ENCODE peak calls at places on chromosomes 13 and 19, in seven cellular contexts. E is fibroblast of lung, H is fibroblast of the aortic adventitia, S is IMR-90, T is body of pancreas, I is astrocyte of the spinal cord, N is lung. Q is an unnamed sample.

GRCh38 chr19:10392120-10392519 is 11.2 kb downstream of the CDC37 start:
- DNase-seq in E (no peak), H (no peak), S (no peak), T (no peak), I (no peak), N (no peak), Q (no peak)

GRCh38 chr19:15264061-15264932 is 32.0 kb upstream of the EPHX3 start:
- DNase-seq in E (peak), H (peak), S (peak), T (peak), I (peak), N (peak), Q (no peak)

GRCh38 chr19:10006335-10006708 is 4.0 kb downstream of the COL5A3 start:
- DNase-seq in E (peak), H (peak), S (peak), T (peak), I (peak), N (no peak), Q (no peak)

GRCh38 chr13:39148513-39148961 is 110.3 kb downstream of the NHLRC3 start:
- DNase-seq in E (peak), H (peak), S (no peak), T (peak), I (peak), N (no peak), Q (no peak)

GRCh38 chr19:56476671-56477428 is at the start of gene ZNF667:
- DNase-seq in E (peak), H (peak), S (peak), T (peak), I (peak), N (no peak), Q (peak)

GRCh38 chr19:39473443-39473960 is 7.1 kb upstream of the TIMM50 start:
- DNase-seq in E (no peak), H (no peak), S (no peak), T (no peak), I (no peak), N (no peak), Q (no peak)

GRCh38 chr19:18802354-18802753 is 11.2 kb upstream of the COMP start:
- DNase-seq in E (no peak), H (no peak), S (no peak), T (no peak), I (no peak), N (no peak), Q (no peak)

GRCh38 chr19:36745870-36746269 is 26.7 kb downstream of the ZNF850 start:
- DNase-seq in E (no peak), H (no peak), S (no peak), T (no peak), I (no peak), N (no peak), Q (no peak)

GRCh38 chr19:27744926-27745844 is 1467.8 kb downstream of the UQCRFS1 start:
- DNase-seq in E (no peak), H (no peak), S (no peak), T (no peak), I (peak), N (peak), Q (no peak)

GRCh38 chr13:113291129-113291528 is 5.9 kb upstream of the LAMP1 start:
- DNase-seq in E (no peak), H (no peak), S (no peak), T (no peak), I (no peak), N (no peak), Q (no peak)

GRCh38 chr13:35690546-35690945 is 214.1 kb upstream of the MAB21L1 start:
- DNase-seq in E (peak), H (peak), S (peak), T (no peak), I (peak), N (no peak), Q (no peak)

GRCh38 chr13:112561478-112561877 is 26.5 kb downstream of the TUBGCP3 start:
- DNase-seq in E (no peak), H (no peak), S (no peak), T (no peak), I (no peak), N (no peak), Q (no peak)

GRCh38 chr13:46795321-46795720 is 1.6 kb downstream of the ESD start:
- DNase-seq in E (no peak), H (no peak), S (no peak), T (no peak), I (no peak), N (no peak), Q (no peak)

GRCh38 chr19:42477117-42477516 is 34.4 kb upstream of the CXCL17 start:
- DNase-seq in E (no peak), H (no peak), S (no peak), T (no peak), I (no peak), N (no peak), Q (no peak)

GRCh38 chr19:56947206-56947605 is 106.7 kb upstream of the PEG3 start:
- DNase-seq in E (no peak), H (no peak), S (no peak), T (no peak), I (no peak), N (no peak), Q (no peak)

GRCh38 chr13:30859326-30859725 is 46.7 kb upstream of the MEDAG start:
- DNase-seq in E (no peak), H (no peak), S (no peak), T (no peak), I (peak), N (no peak), Q (no peak)

GRCh38 chr19:53086949-53087348 is 16.3 kb downstream of the ZNF160 start:
- DNase-seq in E (no peak), H (peak), S (peak), T (peak), I (peak), N (no peak), Q (peak)

GRCh38 chr13:47420568-47420967 is 523.7 kb upstream of the HTR2A start:
- DNase-seq in E (peak), H (no peak), S (peak), T (no peak), I (no peak), N (no peak), Q (no peak)

GRCh38 chr13:64925284-64925683 is 2304.9 kb downstream of the PCDH9 start:
- DNase-seq in E (peak), H (peak), S (peak), T (no peak), I (peak), N (no peak), Q (no peak)

GRCh38 chr13:97905517-97905916 is 48.0 kb upstream of the IPO5 start:
- DNase-seq in E (no peak), H (peak), S (no peak), T (no peak), I (no peak), N (no peak), Q (no peak)

GRCh38 chr13:77519808-77520207 is 15.7 kb upstream of the SCEL start:
- DNase-seq in E (no peak), H (peak), S (no peak), T (no peak), I (no peak), N (no peak), Q (no peak)

GRCh38 chr13:110885966-110886365 is 28.9 kb downstream of the ANKRD10 start:
- DNase-seq in E (no peak), H (no peak), S (no peak), T (no peak), I (no peak), N (no peak), Q (no peak)

GRCh38 chr13:27043013-27043412 is 128.6 kb downstream of the USP12 start:
- DNase-seq in E (peak), H (peak), S (peak), T (peak), I (peak), N (peak), Q (peak)

GRCh38 chr13:36548129-36548528 is 115.8 kb downstream of the CCNA1 start:
- DNase-seq in E (no peak), H (no peak), S (no peak), T (no peak), I (no peak), N (no peak), Q (no peak)

GRCh38 chr13:30156270-30156669 is 151.1 kb downstream of the KATNAL1 start:
- DNase-seq in E (no peak), H (no peak), S (peak), T (no peak), I (no peak), N (no peak), Q (no peak)

GRCh38 chr19:2259331-2259730 is 3.1 kb upstream of the JSRP1 start:
- DNase-seq in E (no peak), H (no peak), S (peak), T (no peak), I (no peak), N (no peak), Q (no peak)
- H3K4me3 ChIP-seq in E (no peak), H (no peak), S (no peak), T (no peak), I (no peak), N (no peak), Q (no peak)

GRCh38 chr19:29779921-29780320 is 31.9 kb upstream of the CCNE1 start:
- DNase-seq in E (no peak), H (no peak), S (no peak), T (no peak), I (no peak), N (no peak), Q (no peak)
- TF ChIP-seq CTCF in E (no peak), H (no peak), S (no peak), T (no peak), I (no peak), N (no peak), Q (no peak)

DNA sequence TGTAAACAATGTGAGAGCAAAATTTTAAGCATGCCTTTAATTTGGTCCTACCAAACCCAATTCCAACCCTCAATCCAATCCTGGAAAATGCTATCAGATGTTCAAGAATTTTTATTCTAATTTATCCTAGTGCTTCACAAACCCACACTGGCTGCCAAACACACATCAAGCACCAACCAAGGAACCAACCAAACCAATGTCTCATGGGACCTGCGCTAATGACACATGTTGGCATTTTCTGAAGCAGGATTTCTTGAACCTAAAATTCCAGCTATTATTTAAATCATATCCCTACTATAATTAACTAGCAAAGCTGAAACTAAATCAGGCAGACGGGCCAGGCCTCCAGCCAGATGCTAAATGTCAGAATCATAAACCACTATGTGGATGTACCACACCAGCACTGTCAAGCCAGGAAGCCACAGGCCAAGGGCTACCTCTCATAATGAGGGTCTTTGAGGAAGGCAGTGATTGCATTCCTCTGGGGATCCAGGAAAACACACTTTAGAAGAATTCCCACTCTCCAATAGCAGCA is 5.8 kb downstream of the LATS2 start:
- DNase-seq in E (no peak), H (no peak), S (no peak), T (no peak), I (no peak), N (no peak), Q (no peak)
- H3K4me3 ChIP-seq in E (no peak), H (no peak), S (no peak), T (no peak), I (no peak), N (no peak), Q (no peak)

DNA sequence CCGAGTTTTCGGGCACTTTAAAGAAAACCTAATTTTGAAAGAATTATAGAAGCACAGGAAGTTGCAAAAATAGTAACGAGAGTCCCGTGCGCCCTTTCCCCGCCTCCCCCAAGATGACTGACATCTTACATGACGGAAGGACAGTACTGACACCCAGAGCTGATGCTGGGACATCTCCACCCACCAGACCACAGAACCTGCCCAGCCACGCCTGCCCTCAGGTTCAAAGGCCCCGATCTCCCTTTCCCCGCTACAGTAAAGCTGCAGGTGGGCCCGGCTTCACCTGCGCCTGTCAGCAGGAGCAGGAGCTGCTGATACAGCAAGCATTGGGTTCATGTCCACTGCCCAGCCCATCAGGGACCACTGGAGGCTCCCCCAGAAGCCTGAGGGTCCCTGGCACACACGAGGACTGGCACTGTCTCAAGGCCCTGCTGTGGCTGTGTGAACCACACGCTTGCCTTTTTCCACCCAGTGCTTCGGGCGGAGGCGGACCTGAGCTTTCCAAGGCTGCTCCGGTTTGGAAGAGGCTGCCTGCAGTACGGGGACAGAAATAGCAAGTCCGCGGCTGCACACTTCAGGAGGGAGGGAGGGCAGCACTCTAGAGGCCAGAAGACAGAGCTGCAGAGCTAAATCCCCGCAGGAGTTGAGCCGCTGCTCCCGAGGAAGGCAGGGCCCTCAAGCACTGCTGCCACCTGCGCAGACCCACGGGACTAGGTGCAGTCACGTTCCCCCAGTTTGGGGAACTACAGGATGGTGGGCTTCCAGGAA is 8.7 kb downstream of the MAP2K2 start:
- DNase-seq in E (no peak), H (no peak), S (no peak), T (no peak), I (no peak), N (no peak), Q (no peak)
- TF ChIP-seq CTCF in E (no peak), H (no peak), S (no peak), T (no peak), I (no peak), N (no peak), Q (no peak)

GRCh38 chr19:7863971-7864718 is 10.0 kb downstream of the PRR36 start:
- DNase-seq in E (no peak), H (no peak), S (no peak), T (no peak), I (no peak), N (no peak), Q (no peak)

GRCh38 chr19:7861619-7862412 is 12.4 kb downstream of the PRR36 start:
- DNase-seq in E (no peak), H (no peak), S (no peak), T (no peak), I (no peak), N (no peak), Q (no peak)

GRCh38 chr19:7860902-7861618 is 13.1 kb downstream of the PRR36 start:
- DNase-seq in E (no peak), H (no peak), S (no peak), T (no peak), I (no peak), N (no peak), Q (no peak)

GRCh38 chr19:7863157-7863970 is 10.8 kb downstream of the PRR36 start:
- DNase-seq in E (no peak), H (no peak), S (no peak), T (no peak), I (no peak), N (no peak), Q (no peak)

GRCh38 chr19:7862413-7862951 is 11.7 kb downstream of the PRR36 start:
- DNase-seq in E (peak), H (no peak), S (peak), T (peak), I (peak), N (peak), Q (no peak)
- H3K4me3 ChIP-seq in E (no peak), H (no peak), S (peak), T (no peak), I (no peak), N (no peak), Q (no peak)

DNA sequence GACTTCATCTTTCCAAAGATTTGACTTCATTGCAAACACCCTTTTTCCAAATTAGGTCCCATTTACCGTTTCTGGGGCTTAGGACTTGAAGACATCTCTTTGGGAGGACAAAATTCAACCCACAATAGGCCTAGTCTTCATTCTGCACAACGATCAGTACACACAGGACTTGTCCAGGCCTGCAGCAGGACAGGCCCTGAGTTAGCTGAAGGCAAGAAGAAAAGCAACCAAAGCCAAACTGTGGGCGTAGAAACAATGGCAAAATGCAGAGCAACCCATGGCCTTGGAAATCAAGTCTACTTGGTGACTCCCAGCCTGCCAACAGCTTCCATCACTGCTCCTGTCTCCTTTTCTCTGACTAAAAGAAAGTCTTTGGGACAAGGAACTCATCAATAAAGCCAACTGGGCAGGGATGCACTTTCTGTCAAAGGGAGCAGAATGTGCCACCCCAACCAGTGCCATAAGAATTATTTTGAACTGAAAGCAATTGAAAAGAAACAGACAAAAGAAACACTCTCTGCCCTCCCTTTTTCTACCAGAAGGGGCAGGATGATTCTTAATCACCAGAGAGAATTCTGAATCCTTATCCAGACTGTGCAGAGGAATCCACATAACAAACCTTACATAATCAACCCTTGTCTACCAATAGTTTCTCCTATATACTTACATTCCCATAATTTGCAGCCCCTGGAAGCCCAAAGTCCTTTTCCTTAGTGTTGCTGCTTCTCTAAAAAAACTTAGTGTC is 520.9 kb upstream of the NBEA start:
- DNase-seq in E (no peak), H (no peak), S (no peak), T (no peak), I (no peak), N (no peak), Q (no peak)
- TF ChIP-seq CTCF in E (no peak), H (peak), S (no peak), T (no peak), I (peak), N (no peak), Q (no peak)

GRCh38 chr13:23631676-23632622 is 61.7 kb downstream of the TNFRSF19 start:
- DNase-seq in E (no peak), H (no peak), S (no peak), T (no peak), I (no peak), N (no peak), Q (no peak)
- H3K4me3 ChIP-seq in E (no peak), H (no peak), S (no peak), T (no peak), I (no peak), N (no peak), Q (no peak)

GRCh38 chr13:44876782-44877324 is 112.4 kb downstream of the NUFIP1 start:
- DNase-seq in E (no peak), H (no peak), S (no peak), T (no peak), I (no peak), N (no peak), Q (no peak)
- TF ChIP-seq CTCF in E (peak), H (peak), S (peak), T (no peak), I (peak), N (no peak), Q (peak)

GRCh38 chr19:13633109-13633508 is 126.8 kb upstream of the CACNA1A start:
- DNase-seq in E (peak), H (peak), S (peak), T (peak), I (peak), N (no peak), Q (peak)
- H3K4me3 ChIP-seq in E (peak), H (no peak), S (no peak), T (no peak), I (no peak), N (no peak), Q (no peak)

DNA sequence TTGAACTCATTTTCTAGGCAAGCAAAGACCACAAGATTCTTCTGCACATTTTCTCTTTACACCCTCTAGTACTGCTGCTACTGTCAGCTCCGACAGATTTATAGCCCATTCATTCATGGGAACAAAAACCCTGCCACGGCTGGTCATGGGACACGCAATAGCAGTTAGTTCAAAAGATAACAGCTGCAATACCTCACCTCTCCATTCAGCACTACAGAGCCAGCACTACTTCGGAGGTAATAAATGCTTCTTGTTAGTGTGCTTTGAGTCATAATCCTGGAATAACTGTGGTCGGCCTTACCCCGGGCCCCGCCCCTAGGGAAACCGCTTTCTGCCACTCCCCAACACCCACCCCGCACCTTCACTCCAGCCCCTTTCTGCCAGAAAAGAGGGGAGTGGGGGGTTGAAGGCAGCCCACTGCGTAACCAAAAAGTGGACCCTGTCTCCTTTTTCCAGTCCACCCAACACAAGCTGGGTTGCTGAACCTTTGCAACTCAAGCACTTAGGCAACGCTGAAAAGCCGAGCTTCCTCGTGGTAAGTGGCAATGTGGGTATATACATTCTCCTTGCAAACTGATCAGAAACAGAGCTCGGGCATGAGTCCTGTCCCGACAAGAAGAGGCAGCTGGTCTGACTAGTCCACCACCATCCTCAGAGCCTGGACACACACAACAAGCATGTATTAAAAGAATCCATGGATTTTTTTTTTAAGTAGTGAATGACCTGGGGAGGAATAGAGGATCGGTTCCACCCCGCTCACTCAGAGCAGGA is 240.8 kb upstream of the ZNF507 start:
- DNase-seq in E (peak), H (no peak), S (no peak), T (no peak), I (peak), N (no peak), Q (no peak)
- TF ChIP-seq CTCF in E (peak), H (no peak), S (no peak), T (no peak), I (no peak), N (no peak), Q (no peak)

Q was measured in HFF-Myc.